ENCODE peak calls at places on chromosomes 16 and 17, in eight cellular contexts. D is H54, N is uterus, I is stomach, P is heart left ventricle, F is prostate gland, V is sigmoid colon, A is gastrocnemius medialis. M is an unnamed sample.

GRCh38 chr16:13307861-13308260 is 406.5 kb downstream of the SHISA9 start:
- DNase-seq in A (no peak), N (no peak), P (no peak), D (no peak), I (no peak), F (no peak), V (no peak), M (no peak)

GRCh38 chr16:29757950-29758466 is 12.2 kb upstream of the C16orf54 start:
- DNase-seq in F (no peak), N (no peak), A (no peak), I (no peak), P (no peak), V (no peak), D (no peak), M (no peak)

GRCh38 chr17:27630607-27631408 is at the start of gene LGALS9:
- DNase-seq in V (no peak), A (peak), I (peak), F (no peak), D (no peak), P (peak), N (no peak), M (no peak)

GRCh38 chr17:43574348-43574747 is 28.2 kb upstream of the ETV4 start:
- DNase-seq in N (no peak), D (no peak), F (no peak), P (no peak), V (no peak), I (peak), A (no peak), M (no peak)

GRCh38 chr17:9274119-9274445 is 252.8 kb downstream of the NTN1 start:
- DNase-seq in A (no peak), I (no peak), V (no peak), F (no peak), D (no peak), N (no peak), P (no peak), M (no peak)

GRCh38 chr17:2023256-2023655 is 1.9 kb downstream of the RTN4RL1 start:
- DNase-seq in V (no peak), F (no peak), I (no peak), A (no peak), N (no peak), P (no peak), D (no peak), M (no peak)

GRCh38 chr17:77101521-77102410 is 39.0 kb upstream of the SEC14L1 start:
- DNase-seq in F (no peak), P (no peak), I (no peak), A (no peak), D (no peak), N (no peak), V (no peak), M (no peak)

GRCh38 chr16:89042711-89043551 is 50.7 kb upstream of the ACSF3 start:
- DNase-seq in N (no peak), I (no peak), P (peak), V (no peak), A (no peak), D (no peak), F (no peak), M (no peak)

GRCh38 chr16:79664407-79664806 is 63.9 kb upstream of the MAF start:
- DNase-seq in P (no peak), I (no peak), D (no peak), V (no peak), A (no peak), F (peak), N (no peak), M (no peak)

GRCh38 chr17:66691644-66692500 is 143.0 kb upstream of the CACNG5 start:
- DNase-seq in F (no peak), V (no peak), D (no peak), N (no peak), A (no peak), P (no peak), I (no peak), M (no peak)

GRCh38 chr16:58366247-58367031 is 25.8 kb upstream of the GINS3 start:
- DNase-seq in F (no peak), N (no peak), A (no peak), P (no peak), D (peak), V (no peak), I (no peak), M (no peak)

GRCh38 chr16:57258910-57259475 is 13.9 kb downstream of the ARL2BP start:
- DNase-seq in F (no peak), P (no peak), I (peak), D (no peak), V (peak), N (no peak), A (no peak), M (no peak)

GRCh38 chr17:82781894-82782274 is 30.0 kb downstream of the TBCD start:
- DNase-seq in P (peak), N (peak), D (peak), I (peak), F (peak), V (peak), A (peak), M (peak)

GRCh38 chr17:29179232-29180036 is 764 bp downstream of the MYO18A start:
- DNase-seq in A (no peak), F (peak), D (peak), P (peak), N (peak), V (no peak), I (peak), M (peak)

GRCh38 chr16:3259829-3260228 is 3.4 kb upstream of the MEFV start:
- DNase-seq in D (no peak), N (no peak), F (no peak), V (no peak), I (no peak), A (no peak), P (no peak), M (no peak)

GRCh38 chr17:82230627-82231311 is 1.9 kb downstream of the SLC16A3 start:
- DNase-seq in P (peak), N (peak), I (peak), A (peak), V (peak), F (no peak), D (no peak), M (no peak)

GRCh38 chr16:35690413-35690812 is 2231.0 kb downstream of the TP53TG3F start:
- DNase-seq in P (no peak), D (no peak), V (no peak), F (no peak), N (no peak), I (no peak), A (no peak), M (no peak)

GRCh38 chr16:11047939-11048500 is 103.7 kb downstream of the CLEC16A start:
- DNase-seq in F (no peak), I (no peak), V (peak), P (no peak), D (no peak), N (no peak), A (no peak), M (no peak)

GRCh38 chr17:79620207-79621038 is 9.6 kb upstream of the RBFOX3 start:
- DNase-seq in A (no peak), D (no peak), V (peak), P (peak), I (no peak), F (no peak), N (peak), M (peak)

GRCh38 chr17:31877911-31878702 is 19.1 kb upstream of the COPRS start:
- DNase-seq in D (peak), P (no peak), A (no peak), V (no peak), I (no peak), F (peak), N (no peak), M (no peak)

GRCh38 chr16:81311762-81312161 is 3.0 kb upstream of the GAN start:
- DNase-seq in N (no peak), F (no peak), D (no peak), P (no peak), A (no peak), I (no peak), V (no peak), M (no peak)

GRCh38 chr16:86517652-86518258 is 7.4 kb downstream of the FOXF1 start:
- DNase-seq in D (peak), P (peak), A (peak), I (peak), V (peak), N (peak), F (peak), M (no peak)

GRCh38 chr17:15945493-15946209 is 721 bp downstream of the ADORA2B start:
- DNase-seq in P (no peak), I (no peak), N (no peak), D (no peak), V (peak), A (no peak), F (no peak), M (no peak)

GRCh38 chr17:71098071-71098470 is 928.7 kb downstream of the KCNJ2 start:
- DNase-seq in A (no peak), N (no peak), D (no peak), F (no peak), V (no peak), I (no peak), P (no peak), M (no peak)

GRCh38 chr16:2969545-2970521 is 685 bp downstream of the PAQR4 start:
- DNase-seq in N (no peak), A (peak), F (peak), V (no peak), I (peak), P (peak), D (peak), M (no peak)

GRCh38 chr16:4936991-4937781 is at the start of gene PPL:
- DNase-seq in I (peak), V (peak), P (peak), F (peak), A (peak), D (no peak), N (peak), M (peak)

GRCh38 chr16:18931756-18932155 is 5.5 kb upstream of the SMG1 start:
- DNase-seq in F (no peak), P (peak), D (no peak), I (no peak), N (no peak), V (no peak), A (peak), M (no peak)

GRCh38 chr16:1054660-1055556 is 17.6 kb upstream of the SSTR5 start:
- DNase-seq in F (peak), D (no peak), A (peak), N (no peak), V (no peak), P (peak), I (peak), M (no peak)

GRCh38 chr16:62135903-62136302 is 99.7 kb upstream of the CDH8 start:
- DNase-seq in P (no peak), D (no peak), I (no peak), V (no peak), F (no peak), A (no peak), N (no peak), M (no peak)

GRCh38 chr17:31388770-31389672 is 2.5 kb upstream of the RAB11FIP4 start:
- DNase-seq in N (no peak), V (no peak), A (no peak), P (no peak), I (peak), F (no peak), D (no peak), M (peak)

GRCh38 chr17:43766413-43767052 is 7.9 kb upstream of the SOST start:
- DNase-seq in A (no peak), I (peak), D (no peak), V (peak), F (peak), N (peak), P (peak), M (peak)

GRCh38 chr16:11073407-11073806 is 129.0 kb downstream of the CLEC16A start:
- DNase-seq in N (no peak), A (no peak), I (no peak), F (no peak), V (no peak), P (no peak), D (no peak), M (no peak)

GRCh38 chr17:81387235-81388060 is 7.8 kb upstream of the BAHCC1 start:
- DNase-seq in D (no peak), N (peak), F (peak), V (peak), P (peak), I (peak), A (peak), M (no peak)

GRCh38 chr16:6047325-6047724 is 949.7 kb upstream of the EEF2KMT start:
- DNase-seq in I (no peak), V (no peak), D (no peak), P (no peak), N (no peak), A (no peak), F (no peak), M (no peak)

GRCh38 chr17:9174779-9175574 is 153.7 kb downstream of the NTN1 start:
- DNase-seq in I (peak), P (peak), A (peak), F (no peak), N (no peak), V (no peak), D (no peak), M (no peak)

GRCh38 chr17:61279476-61280145 is 120.0 kb upstream of the TBX2 start:
- DNase-seq in I (no peak), D (no peak), A (no peak), V (no peak), F (no peak), P (no peak), N (no peak), M (no peak)

GRCh38 chr17:45004388-45004787 is 36.3 kb upstream of the C1QL1 start:
- DNase-seq in F (no peak), D (no peak), A (no peak), I (no peak), P (no peak), V (no peak), N (no peak), M (no peak)

GRCh38 chr16:51637744-51638100 is 486.7 kb upstream of the SALL1 start:
- DNase-seq in A (no peak), N (no peak), P (no peak), F (no peak), I (no peak), D (no peak), V (no peak), M (no peak)

GRCh38 chr16:29898786-29899515 is 399 bp downstream of the SEZ6L2 start:
- DNase-seq in F (no peak), A (no peak), I (peak), P (no peak), D (peak), N (no peak), V (no peak), M (no peak)

GRCh38 chr17:20033410-20033809 is 24.3 kb downstream of the SPECC1 start:
- DNase-seq in N (no peak), A (no peak), I (no peak), F (no peak), P (no peak), V (no peak), D (no peak), M (no peak)
- TF ChIP-seq POLR2A in N (no peak), A (no peak), I (no peak), F (no peak), P (no peak), V (no peak), D (no peak), M (no peak)

GRCh38 chr17:12178644-12179330 is 158.1 kb downstream of the MAP2K4 start:
- DNase-seq in A (no peak), D (no peak), P (no peak), N (no peak), F (no peak), V (no peak), I (no peak), M (no peak)

GRCh38 chr17:12180644-12181261 is 160.1 kb downstream of the MAP2K4 start:
- DNase-seq in N (peak), A (no peak), P (no peak), V (no peak), I (no peak), D (peak), F (peak), M (no peak)
- TF ChIP-seq POLR2A in N (no peak), A (no peak), P (no peak), V (no peak), I (no peak), D (no peak), F (no peak), M (no peak)

DNA sequence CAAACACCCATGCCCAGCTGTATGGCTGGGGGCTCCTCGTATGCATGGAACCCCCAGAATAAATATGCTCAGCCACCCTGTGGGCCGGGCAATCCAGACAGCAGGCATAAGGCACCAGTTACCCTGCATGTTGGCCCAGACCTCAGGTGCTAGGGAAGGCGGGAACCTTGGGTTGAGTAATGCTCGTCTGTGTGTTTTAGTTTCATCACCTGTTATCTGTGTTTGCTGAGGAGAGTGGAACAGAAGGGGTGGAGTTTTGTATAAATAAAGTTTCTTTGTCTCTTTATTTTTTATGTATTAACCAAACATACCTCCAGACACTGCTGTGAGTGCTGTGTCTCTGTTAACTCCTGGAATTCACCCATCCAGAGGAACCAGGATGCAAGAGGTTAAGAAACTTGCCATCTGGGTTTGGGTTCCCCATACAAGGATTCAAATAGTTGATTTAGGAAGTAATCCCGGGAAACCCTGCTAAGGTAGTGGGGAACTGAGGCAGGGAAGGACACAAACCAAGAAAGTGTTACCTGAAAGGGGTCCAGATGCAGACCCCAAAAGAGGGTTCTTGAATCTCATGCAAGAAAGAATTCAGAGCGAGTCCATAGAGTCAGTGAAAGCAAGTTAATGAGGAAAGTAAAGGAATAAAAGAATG is 37.4 kb upstream of the IL21R start:
- DNase-seq in D (no peak), P (no peak), V (no peak), I (peak), F (peak), N (no peak), A (no peak), M (no peak)
- TF ChIP-seq POLR2A in D (no peak), P (no peak), V (no peak), I (no peak), F (no peak), N (no peak), A (no peak), M (no peak)

GRCh38 chr17:72590382-72590781 is 469.6 kb downstream of the SOX9 start:
- DNase-seq in I (no peak), P (no peak), N (no peak), D (peak), A (no peak), V (no peak), F (no peak), M (no peak)

GRCh38 chr17:72587773-72588511 is 467.1 kb downstream of the SOX9 start:
- DNase-seq in I (no peak), V (no peak), N (no peak), D (peak), F (no peak), P (no peak), A (no peak), M (no peak)

GRCh38 chr17:72588561-72588960 is 467.7 kb downstream of the SOX9 start:
- DNase-seq in N (no peak), D (no peak), P (no peak), F (no peak), V (no peak), A (no peak), I (no peak), M (no peak)

GRCh38 chr17:72587156-72587555 is 466.3 kb downstream of the SOX9 start:
- DNase-seq in D (no peak), P (no peak), V (no peak), N (no peak), A (no peak), F (no peak), I (no peak), M (no peak)

DNA sequence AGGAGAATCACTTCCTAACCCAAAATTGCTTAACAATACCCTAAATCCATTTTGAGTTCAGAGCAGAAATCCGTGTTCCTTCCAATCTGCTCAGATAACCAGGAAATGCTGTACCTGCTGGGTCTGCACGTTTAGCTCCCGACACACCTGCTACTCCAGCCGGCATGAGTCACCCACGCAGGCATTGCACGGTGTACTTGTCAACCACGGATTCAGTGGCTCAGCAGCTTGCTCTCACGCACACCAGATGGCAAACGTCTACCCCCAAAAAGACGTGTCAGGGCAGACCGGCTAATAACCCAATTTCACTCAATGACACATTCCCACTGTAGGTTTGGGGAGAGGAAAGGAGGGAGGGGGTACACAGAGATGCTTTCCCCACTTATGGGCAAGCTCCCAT is 468.1 kb downstream of the SOX9 start:
- DNase-seq in F (peak), A (no peak), N (no peak), P (no peak), D (peak), V (no peak), I (peak), M (no peak)
- TF ChIP-seq POLR2A in F (peak), A (no peak), N (no peak), P (no peak), D (no peak), V (no peak), I (no peak), M (no peak)

GRCh38 chr17:57994436-57994835 is 6.4 kb upstream of the VEZF1 start:
- DNase-seq in N (no peak), P (no peak), A (no peak), I (no peak), D (no peak), F (no peak), V (no peak), M (no peak)
- TF ChIP-seq POLR2A in N (no peak), P (no peak), A (no peak), I (no peak), D (no peak), F (no peak), V (no peak), M (no peak)

GRCh38 chr17:58932956-58933355 is 173.7 kb downstream of the TRIM37 start:
- DNase-seq in D (no peak), P (no peak), N (no peak), A (no peak), I (no peak), F (no peak), V (no peak), M (no peak)

DNA sequence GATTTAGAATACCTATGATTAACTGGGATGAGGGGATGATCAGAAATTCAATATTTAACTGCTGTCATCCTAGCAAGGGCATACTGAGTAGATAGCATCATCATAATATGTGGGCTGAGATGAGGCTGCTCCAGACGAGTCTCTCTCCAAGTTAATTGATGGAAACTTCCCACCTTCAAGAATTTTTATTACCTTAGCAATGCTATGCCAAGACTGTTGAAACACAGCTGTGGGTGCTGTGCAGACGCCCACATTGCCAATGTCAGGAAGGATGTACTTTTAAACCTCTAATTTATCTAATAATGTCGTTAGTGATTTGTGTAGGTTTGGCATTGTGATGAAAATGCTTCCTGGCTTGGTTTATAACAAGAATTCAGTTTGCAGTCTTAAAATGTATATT is 170.4 kb downstream of the TRIM37 start:
- DNase-seq in A (no peak), D (no peak), P (no peak), N (no peak), I (no peak), V (no peak), F (no peak), M (no peak)
- TF ChIP-seq POLR2A in A (no peak), D (no peak), P (no peak), N (no peak), I (no peak), V (no peak), F (no peak), M (no peak)

GRCh38 chr17:4365628-4366311 is 705 bp downstream of the UBE2G1 start:
- DNase-seq in A (peak), N (peak), P (peak), F (peak), V (peak), I (no peak), D (peak), M (peak)
- TF ChIP-seq POLR2A in A (peak), N (no peak), P (no peak), F (no peak), V (no peak), I (no peak), D (no peak), M (no peak)

GRCh38 chr17:47099987-47100711 is 88.9 kb downstream of the CDC27 start:
- DNase-seq in F (peak), D (peak), N (peak), A (peak), P (peak), V (peak), I (peak), M (peak)
- TF ChIP-seq POLR2A in F (peak), D (peak), N (no peak), A (peak), P (no peak), V (peak), I (no peak), M (no peak)